ENCODE peak calls at places on chromosomes 11 and 22, in nine cellular contexts. S, T, B, R, G, Z, A, U and J are unnamed samples.

GRCh38 chr11:64924910-64925284 is 408 bp downstream of the PPP2R5B start:
- DNase-seq in S (no peak), T (no peak), B (peak), R (no peak), G (peak), Z (no peak), A (no peak), U (no peak), J (peak)

GRCh38 chr11:14539867-14540475 is 19.8 kb upstream of the PSMA1 start:
- DNase-seq in S (no peak), T (peak), B (no peak), R (no peak), G (no peak), Z (no peak), A (no peak), U (no peak), J (no peak)

GRCh38 chr11:22728600-22729394 is 62.4 kb downstream of the GAS2 start:
- DNase-seq in S (no peak), T (no peak), B (no peak), R (no peak), G (no peak), Z (no peak), A (no peak), U (no peak), J (no peak)

GRCh38 chr11:14969922-14970323 is 2.2 kb downstream of the CALCA start:
- DNase-seq in S (no peak), T (no peak), B (peak), R (no peak), G (no peak), Z (no peak), A (peak), U (no peak), J (peak)

GRCh38 chr11:130181295-130182272 is 22.0 kb downstream of the ST14 start:
- DNase-seq in S (no peak), T (peak), B (no peak), R (peak), G (no peak), Z (peak), A (no peak), U (peak), J (peak)

GRCh38 chr11:130457909-130458729 is 9.7 kb downstream of the ADAMTS15 start:
- DNase-seq in S (no peak), T (no peak), B (no peak), R (no peak), G (no peak), Z (no peak), A (no peak), U (no peak), J (no peak)

GRCh38 chr22:22521631-22522030 is 1.6 kb upstream of the ZNF280A start:
- DNase-seq in S (no peak), T (no peak), B (no peak), R (no peak), G (no peak), Z (no peak), A (no peak), U (no peak), J (no peak)

GRCh38 chr11:8757047-8757446 is 74.5 kb downstream of the RPL27A start:
- DNase-seq in S (no peak), T (no peak), B (no peak), R (peak), G (no peak), Z (peak), A (no peak), U (no peak), J (no peak)

GRCh38 chr11:125348704-125349635 is 147.1 kb downstream of the FEZ1 start:
- DNase-seq in S (peak), T (no peak), B (peak), R (no peak), G (peak), Z (peak), A (peak), U (no peak), J (no peak)

GRCh38 chr11:57551941-57552340 is 14.5 kb downstream of the SMTNL1 start:
- DNase-seq in S (no peak), T (no peak), B (no peak), R (no peak), G (no peak), Z (no peak), A (no peak), U (no peak), J (no peak)

GRCh38 chr11:2700415-2701211 is 819 bp upstream of the KCNQ1OT1 start:
- DNase-seq in S (no peak), T (peak), B (peak), R (no peak), G (peak), Z (peak), A (no peak), U (no peak), J (peak)

GRCh38 chr11:100515087-100515486 is 172.0 kb upstream of the ARHGAP42 start:
- DNase-seq in S (no peak), T (no peak), B (peak), R (peak), G (no peak), Z (peak), A (no peak), U (no peak), J (no peak)

GRCh38 chr11:45282070-45282469 is 4.1 kb downstream of the SYT13 start:
- DNase-seq in S (no peak), T (no peak), B (no peak), R (no peak), G (no peak), Z (no peak), A (no peak), U (no peak), J (no peak)

GRCh38 chr22:44139773-44140172 is 41.0 kb upstream of the PARVG start:
- DNase-seq in S (no peak), T (no peak), B (no peak), R (no peak), G (no peak), Z (no peak), A (no peak), U (no peak), J (no peak)

GRCh38 chr11:121711900-121712424 is 259.2 kb upstream of the SORL1-AS1 start:
- DNase-seq in S (no peak), T (no peak), B (no peak), R (peak), G (no peak), Z (peak), A (no peak), U (no peak), J (peak)

GRCh38 chr11:1780700-1781592 is 17.2 kb upstream of the CTSD start:
- DNase-seq in S (no peak), T (no peak), B (peak), R (no peak), G (no peak), Z (no peak), A (no peak), U (no peak), J (no peak)

GRCh38 chr22:20567371-20567847 is 60.0 kb downstream of the MED15 start:
- DNase-seq in S (no peak), T (peak), B (no peak), R (peak), G (no peak), Z (peak), A (no peak), U (no peak), J (peak)

GRCh38 chr11:101327908-101328307 is 198.3 kb upstream of the PGR start:
- DNase-seq in S (no peak), T (peak), B (no peak), R (no peak), G (no peak), Z (no peak), A (no peak), U (no peak), J (peak)

GRCh38 chr11:117647872-117648271 is 149.1 kb downstream of the DSCAML1 start:
- DNase-seq in S (no peak), T (no peak), B (no peak), R (no peak), G (no peak), Z (no peak), A (no peak), U (no peak), J (no peak)

GRCh38 chr11:79397252-79397651 is 43.6 kb downstream of the TENM4 start:
- DNase-seq in S (no peak), T (no peak), B (no peak), R (peak), G (no peak), Z (peak), A (no peak), U (no peak), J (peak)

GRCh38 chr11:100865443-100865842 is 178.4 kb downstream of the ARHGAP42 start:
- DNase-seq in S (no peak), T (no peak), B (no peak), R (no peak), G (no peak), Z (no peak), A (no peak), U (no peak), J (no peak)

GRCh38 chr11:106691807-106692365 is 326.4 kb downstream of the GUCY1A2 start:
- DNase-seq in S (no peak), T (no peak), B (no peak), R (no peak), G (no peak), Z (peak), A (no peak), U (no peak), J (peak)

GRCh38 chr22:25716637-25717036 is 25.4 kb upstream of the MYO18B start:
- DNase-seq in S (peak), T (no peak), B (no peak), R (no peak), G (no peak), Z (no peak), A (no peak), U (no peak), J (no peak)

GRCh38 chr11:134949121-134949591 is 537.1 kb upstream of the B3GAT1 start:
- DNase-seq in S (peak), T (peak), B (no peak), R (no peak), G (no peak), Z (peak), A (no peak), U (peak), J (peak)

GRCh38 chr22:29816128-29816527 is 21.9 kb downstream of the ASCC2 start:
- DNase-seq in S (no peak), T (no peak), B (no peak), R (no peak), G (no peak), Z (no peak), A (no peak), U (no peak), J (no peak)

GRCh38 chr11:2463766-2464277 is 19.0 kb downstream of the KCNQ1 start:
- DNase-seq in S (peak), T (no peak), B (no peak), R (no peak), G (no peak), Z (no peak), A (no peak), U (no peak), J (no peak)

GRCh38 chr11:78742430-78742829 is 167.8 kb upstream of the NARS2 start:
- DNase-seq in S (no peak), T (no peak), B (no peak), R (no peak), G (no peak), Z (peak), A (no peak), U (no peak), J (peak)

GRCh38 chr11:113255741-113256140 is 58.6 kb upstream of the TTC12 start:
- DNase-seq in S (no peak), T (no peak), B (no peak), R (no peak), G (no peak), Z (no peak), A (no peak), U (no peak), J (no peak)